ENCODE peak calls at places on chromosomes 7 and 10, in nine cellular contexts. One of them, this sample, is unnamed.
A peak's percentile ranks its signal among the peaks of the same experiment; 100 is the strongest.

GRCh38 chr10:43852141-43852540 is 203.5 kb upstream of the ZNF32 start:
- DNase-seq in HFFc6: no peak
- DNase-seq in HT-29: no peak
- DNase-seq in sigmoid colon: no peak
- DNase-seq in HFF-Myc: no peak
- DNase-seq in activated T-cell treated with anti-CD3 and anti-CD28 coated beads, Interleukin-2, amount 50 U/mL, for 72 hours: no peak
- DNase-seq in NCI-H524 treated with DMSO at 0.1 percent for 48 hours: peak; percentile 46
- DNase-seq in hippocampal formation: no peak
- DNase-seq in A549: no peak
- DNase-seq in this sample: no peak

GRCh38 chr10:92290076-92290836 is 622 bp downstream of the CPEB3 start:
- DNase-seq in NCI-H524 treated with DMSO at 0.1 percent for 48 hours: no peak
- DNase-seq in hippocampal formation: peak; percentile 22
- DNase-seq in HFFc6: peak; percentile 52
- DNase-seq in activated T-cell treated with anti-CD3 and anti-CD28 coated beads, Interleukin-2, amount 50 U/mL, for 72 hours: no peak
- DNase-seq in HT-29: peak; percentile 66
- DNase-seq in sigmoid colon: peak; percentile 71
- DNase-seq in HFF-Myc: no peak
- DNase-seq in A549: peak; percentile 38
- DNase-seq in this sample: peak; percentile 36

GRCh38 chr7:50166997-50167961 is 74.2 kb upstream of the ZPBP start:
- DNase-seq in sigmoid colon: no peak
- DNase-seq in HFFc6: no peak
- DNase-seq in HT-29: no peak
- DNase-seq in activated T-cell treated with anti-CD3 and anti-CD28 coated beads, Interleukin-2, amount 50 U/mL, for 72 hours: no peak
- DNase-seq in HFF-Myc: no peak
- DNase-seq in A549: no peak
- DNase-seq in hippocampal formation: no peak
- DNase-seq in NCI-H524 treated with DMSO at 0.1 percent for 48 hours: no peak
- DNase-seq in this sample: no peak

GRCh38 chr10:30432631-30433285 is 1.2 kb upstream of the MAP3K8 start:
- DNase-seq in activated T-cell treated with anti-CD3 and anti-CD28 coated beads, Interleukin-2, amount 50 U/mL, for 72 hours: no peak
- DNase-seq in HFF-Myc: no peak
- DNase-seq in NCI-H524 treated with DMSO at 0.1 percent for 48 hours: no peak
- DNase-seq in HFFc6: no peak
- DNase-seq in sigmoid colon: peak; percentile 70
- DNase-seq in A549: peak; percentile 55
- DNase-seq in hippocampal formation: no peak
- DNase-seq in HT-29: no peak
- DNase-seq in this sample: no peak

GRCh38 chr7:81127991-81128390 is 209.1 kb upstream of the SEMA3C start:
- DNase-seq in HFF-Myc: no peak
- DNase-seq in sigmoid colon: no peak
- DNase-seq in NCI-H524 treated with DMSO at 0.1 percent for 48 hours: no peak
- DNase-seq in hippocampal formation: no peak
- DNase-seq in HT-29: no peak
- DNase-seq in HFFc6: no peak
- DNase-seq in activated T-cell treated with anti-CD3 and anti-CD28 coated beads, Interleukin-2, amount 50 U/mL, for 72 hours: no peak
- DNase-seq in A549: no peak
- DNase-seq in this sample: no peak

GRCh38 chr10:58291538-58292174 is 22.7 kb downstream of the CISD1 start:
- DNase-seq in HFF-Myc: no peak
- DNase-seq in NCI-H524 treated with DMSO at 0.1 percent for 48 hours: peak; percentile 3
- DNase-seq in HFFc6: peak; percentile 47
- DNase-seq in hippocampal formation: peak; percentile 80
- DNase-seq in HT-29: peak; percentile 64
- DNase-seq in sigmoid colon: no peak
- DNase-seq in activated T-cell treated with anti-CD3 and anti-CD28 coated beads, Interleukin-2, amount 50 U/mL, for 72 hours: peak; percentile 32
- DNase-seq in A549: peak; percentile 15
- DNase-seq in this sample: peak; percentile 16

GRCh38 chr7:44695756-44696155 is 52.9 kb upstream of the ZMIZ2 start:
- DNase-seq in hippocampal formation: no peak
- DNase-seq in activated T-cell treated with anti-CD3 and anti-CD28 coated beads, Interleukin-2, amount 50 U/mL, for 72 hours: no peak
- DNase-seq in A549: no peak
- DNase-seq in HFF-Myc: no peak
- DNase-seq in HT-29: no peak
- DNase-seq in NCI-H524 treated with DMSO at 0.1 percent for 48 hours: no peak
- DNase-seq in sigmoid colon: no peak
- DNase-seq in HFFc6: no peak
- DNase-seq in this sample: no peak

GRCh38 chr10:101903827-101904520 is 60.4 kb upstream of the KCNIP2 start:
- DNase-seq in HT-29: no peak
- DNase-seq in HFFc6: no peak
- DNase-seq in sigmoid colon: no peak
- DNase-seq in hippocampal formation: peak; percentile 4
- DNase-seq in A549: no peak
- DNase-seq in activated T-cell treated with anti-CD3 and anti-CD28 coated beads, Interleukin-2, amount 50 U/mL, for 72 hours: peak; percentile 11
- DNase-seq in HFF-Myc: no peak
- DNase-seq in NCI-H524 treated with DMSO at 0.1 percent for 48 hours: peak; percentile 40
- DNase-seq in this sample: no peak

GRCh38 chr7:112162161-112163020 is 43.8 kb downstream of the DOCK4 start:
- DNase-seq in HFF-Myc: no peak
- DNase-seq in HFFc6: no peak
- DNase-seq in activated T-cell treated with anti-CD3 and anti-CD28 coated beads, Interleukin-2, amount 50 U/mL, for 72 hours: no peak
- DNase-seq in A549: peak; percentile 32
- DNase-seq in sigmoid colon: peak; percentile 72
- DNase-seq in HT-29: peak; percentile 41
- DNase-seq in hippocampal formation: peak; percentile 91
- DNase-seq in NCI-H524 treated with DMSO at 0.1 percent for 48 hours: no peak
- DNase-seq in this sample: peak; percentile 11

GRCh38 chr10:86968271-86968993 is at the start of gene ADIRF:
- DNase-seq in NCI-H524 treated with DMSO at 0.1 percent for 48 hours: no peak
- DNase-seq in HFF-Myc: no peak
- DNase-seq in HT-29: no peak
- DNase-seq in activated T-cell treated with anti-CD3 and anti-CD28 coated beads, Interleukin-2, amount 50 U/mL, for 72 hours: no peak
- DNase-seq in sigmoid colon: peak; percentile 80
- DNase-seq in hippocampal formation: no peak
- DNase-seq in A549: no peak
- DNase-seq in HFFc6: no peak
- DNase-seq in this sample: no peak

GRCh38 chr10:16884485-16884884 is 67.3 kb upstream of the RSU1 start:
- DNase-seq in HFF-Myc: no peak
- DNase-seq in hippocampal formation: no peak
- DNase-seq in HFFc6: no peak
- DNase-seq in activated T-cell treated with anti-CD3 and anti-CD28 coated beads, Interleukin-2, amount 50 U/mL, for 72 hours: no peak
- DNase-seq in NCI-H524 treated with DMSO at 0.1 percent for 48 hours: no peak
- DNase-seq in A549: no peak
- DNase-seq in sigmoid colon: no peak
- DNase-seq in HT-29: no peak
- DNase-seq in this sample: no peak

GRCh38 chr7:101410743-101411476 is 48.2 kb downstream of the COL26A1 start:
- DNase-seq in hippocampal formation: no peak
- DNase-seq in activated T-cell treated with anti-CD3 and anti-CD28 coated beads, Interleukin-2, amount 50 U/mL, for 72 hours: peak; percentile 59
- DNase-seq in HFF-Myc: no peak
- DNase-seq in HFFc6: peak; percentile 6
- DNase-seq in A549: peak; percentile 61
- DNase-seq in sigmoid colon: no peak
- DNase-seq in NCI-H524 treated with DMSO at 0.1 percent for 48 hours: peak; percentile 2
- DNase-seq in HT-29: peak; percentile 19
- DNase-seq in this sample: peak; percentile 87

GRCh38 chr10:58647770-58648169 is 135.1 kb downstream of the BICC1 start:
- DNase-seq in hippocampal formation: no peak
- DNase-seq in activated T-cell treated with anti-CD3 and anti-CD28 coated beads, Interleukin-2, amount 50 U/mL, for 72 hours: no peak
- DNase-seq in sigmoid colon: no peak
- DNase-seq in HT-29: no peak
- DNase-seq in HFF-Myc: no peak
- DNase-seq in NCI-H524 treated with DMSO at 0.1 percent for 48 hours: no peak
- DNase-seq in A549: no peak
- DNase-seq in HFFc6: peak; percentile 45
- DNase-seq in this sample: no peak

GRCh38 chr7:24406053-24406561 is 122.1 kb downstream of the NPY start:
- DNase-seq in HT-29: no peak
- DNase-seq in HFF-Myc: no peak
- DNase-seq in HFFc6: no peak
- DNase-seq in activated T-cell treated with anti-CD3 and anti-CD28 coated beads, Interleukin-2, amount 50 U/mL, for 72 hours: no peak
- DNase-seq in sigmoid colon: no peak
- DNase-seq in hippocampal formation: no peak
- DNase-seq in A549: no peak
- DNase-seq in NCI-H524 treated with DMSO at 0.1 percent for 48 hours: no peak
- DNase-seq in this sample: peak; percentile 85

GRCh38 chr10:124323145-124323725 is 95.5 kb downstream of the OAT start:
- DNase-seq in HFFc6: no peak
- DNase-seq in activated T-cell treated with anti-CD3 and anti-CD28 coated beads, Interleukin-2, amount 50 U/mL, for 72 hours: no peak
- DNase-seq in sigmoid colon: peak; percentile 47
- DNase-seq in NCI-H524 treated with DMSO at 0.1 percent for 48 hours: no peak
- DNase-seq in hippocampal formation: no peak
- DNase-seq in A549: no peak
- DNase-seq in HFF-Myc: no peak
- DNase-seq in HT-29: no peak
- DNase-seq in this sample: no peak

GRCh38 chr7:127600885-127601284 is 7.3 kb downstream of the FSCN3 start:
- DNase-seq in A549: no peak
- DNase-seq in sigmoid colon: no peak
- DNase-seq in HFFc6: no peak
- DNase-seq in hippocampal formation: no peak
- DNase-seq in HFF-Myc: no peak
- DNase-seq in activated T-cell treated with anti-CD3 and anti-CD28 coated beads, Interleukin-2, amount 50 U/mL, for 72 hours: no peak
- DNase-seq in NCI-H524 treated with DMSO at 0.1 percent for 48 hours: no peak
- DNase-seq in HT-29: no peak
- DNase-seq in this sample: no peak

GRCh38 chr10:107409517-107409916 is 245.0 kb upstream of the SORCS1 start:
- DNase-seq in HFFc6: no peak
- DNase-seq in sigmoid colon: no peak
- DNase-seq in HT-29: peak; percentile 38
- DNase-seq in NCI-H524 treated with DMSO at 0.1 percent for 48 hours: no peak
- DNase-seq in A549: no peak
- DNase-seq in hippocampal formation: peak; percentile 18
- DNase-seq in activated T-cell treated with anti-CD3 and anti-CD28 coated beads, Interleukin-2, amount 50 U/mL, for 72 hours: no peak
- DNase-seq in HFF-Myc: no peak
- DNase-seq in this sample: peak; percentile 35

GRCh38 chr10:78502208-78502943 is 468.7 kb downstream of the RPS24 start:
- DNase-seq in HFF-Myc: peak; percentile 14
- DNase-seq in NCI-H524 treated with DMSO at 0.1 percent for 48 hours: no peak
- DNase-seq in HFFc6: peak; percentile 10
- DNase-seq in hippocampal formation: no peak
- DNase-seq in A549: no peak
- DNase-seq in sigmoid colon: no peak
- DNase-seq in HT-29: no peak
- DNase-seq in activated T-cell treated with anti-CD3 and anti-CD28 coated beads, Interleukin-2, amount 50 U/mL, for 72 hours: no peak
- DNase-seq in this sample: no peak

GRCh38 chr10:124009616-124010015 is 83.8 kb downstream of the CHST15 start:
- DNase-seq in hippocampal formation: no peak
- DNase-seq in HT-29: no peak
- DNase-seq in activated T-cell treated with anti-CD3 and anti-CD28 coated beads, Interleukin-2, amount 50 U/mL, for 72 hours: no peak
- DNase-seq in sigmoid colon: peak; percentile 73
- DNase-seq in HFF-Myc: no peak
- DNase-seq in NCI-H524 treated with DMSO at 0.1 percent for 48 hours: no peak
- DNase-seq in A549: no peak
- DNase-seq in HFFc6: no peak
- DNase-seq in this sample: no peak

GRCh38 chr10:5609952-5610616 is 56.3 kb downstream of the ASB13 start:
- DNase-seq in hippocampal formation: no peak
- DNase-seq in activated T-cell treated with anti-CD3 and anti-CD28 coated beads, Interleukin-2, amount 50 U/mL, for 72 hours: no peak
- DNase-seq in HFFc6: no peak
- DNase-seq in NCI-H524 treated with DMSO at 0.1 percent for 48 hours: no peak
- DNase-seq in sigmoid colon: no peak
- DNase-seq in HT-29: peak; percentile 80
- DNase-seq in A549: peak; percentile 74
- DNase-seq in HFF-Myc: no peak
- DNase-seq in this sample: no peak

GRCh38 chr10:127346604-127347003 is 150.2 kb upstream of the INSYN2A start:
- DNase-seq in hippocampal formation: no peak
- DNase-seq in sigmoid colon: no peak
- DNase-seq in NCI-H524 treated with DMSO at 0.1 percent for 48 hours: no peak
- DNase-seq in HFF-Myc: no peak
- DNase-seq in HT-29: no peak
- DNase-seq in HFFc6: no peak
- DNase-seq in A549: no peak
- DNase-seq in activated T-cell treated with anti-CD3 and anti-CD28 coated beads, Interleukin-2, amount 50 U/mL, for 72 hours: peak; percentile 24
- DNase-seq in this sample: no peak

GRCh38 chr10:95071107-95071660 is 1.9 kb upstream of the CYP2C8 start:
- DNase-seq in NCI-H524 treated with DMSO at 0.1 percent for 48 hours: no peak
- DNase-seq in HFFc6: no peak
- DNase-seq in sigmoid colon: no peak
- DNase-seq in HT-29: no peak
- DNase-seq in activated T-cell treated with anti-CD3 and anti-CD28 coated beads, Interleukin-2, amount 50 U/mL, for 72 hours: no peak
- DNase-seq in hippocampal formation: no peak
- DNase-seq in HFF-Myc: no peak
- DNase-seq in A549: no peak
- DNase-seq in this sample: no peak

GRCh38 chr7:39451901-39452300 is 114.3 kb upstream of the YAE1 start:
- DNase-seq in HFF-Myc: no peak
- DNase-seq in NCI-H524 treated with DMSO at 0.1 percent for 48 hours: no peak
- DNase-seq in activated T-cell treated with anti-CD3 and anti-CD28 coated beads, Interleukin-2, amount 50 U/mL, for 72 hours: no peak
- DNase-seq in HFFc6: no peak
- DNase-seq in sigmoid colon: no peak
- DNase-seq in A549: no peak
- DNase-seq in hippocampal formation: no peak
- DNase-seq in HT-29: no peak
- DNase-seq in this sample: peak; percentile 71

GRCh38 chr7:70134029-70134445 is 535.8 kb downstream of the AUTS2 start:
- DNase-seq in HFFc6: no peak
- DNase-seq in A549: no peak
- DNase-seq in hippocampal formation: no peak
- DNase-seq in sigmoid colon: no peak
- DNase-seq in HT-29: no peak
- DNase-seq in activated T-cell treated with anti-CD3 and anti-CD28 coated beads, Interleukin-2, amount 50 U/mL, for 72 hours: no peak
- DNase-seq in HFF-Myc: no peak
- DNase-seq in NCI-H524 treated with DMSO at 0.1 percent for 48 hours: no peak
- DNase-seq in this sample: no peak

GRCh38 chr7:87058739-87059524 is 522 bp downstream of the ELAPOR2 start:
- DNase-seq in HT-29: no peak
- DNase-seq in hippocampal formation: peak; percentile 4
- DNase-seq in NCI-H524 treated with DMSO at 0.1 percent for 48 hours: no peak
- DNase-seq in HFFc6: no peak
- DNase-seq in sigmoid colon: peak; percentile 66
- DNase-seq in activated T-cell treated with anti-CD3 and anti-CD28 coated beads, Interleukin-2, amount 50 U/mL, for 72 hours: peak; percentile 8
- DNase-seq in A549: peak; percentile 1
- DNase-seq in HFF-Myc: no peak
- DNase-seq in this sample: no peak

GRCh38 chr10:102714621-102715455 is at the start of gene SFXN2:
- DNase-seq in HT-29: no peak
- DNase-seq in hippocampal formation: no peak
- DNase-seq in A549: no peak
- DNase-seq in HFF-Myc: no peak
- DNase-seq in sigmoid colon: no peak
- DNase-seq in NCI-H524 treated with DMSO at 0.1 percent for 48 hours: no peak
- DNase-seq in activated T-cell treated with anti-CD3 and anti-CD28 coated beads, Interleukin-2, amount 50 U/mL, for 72 hours: peak; percentile 71
- DNase-seq in HFFc6: no peak
- DNase-seq in this sample: no peak

GRCh38 chr7:28955356-28955722 is 2.8 kb downstream of the TRIL start:
- DNase-seq in NCI-H524 treated with DMSO at 0.1 percent for 48 hours: no peak
- DNase-seq in HFF-Myc: no peak
- DNase-seq in HFFc6: no peak
- DNase-seq in sigmoid colon: no peak
- DNase-seq in A549: no peak
- DNase-seq in HT-29: no peak
- DNase-seq in activated T-cell treated with anti-CD3 and anti-CD28 coated beads, Interleukin-2, amount 50 U/mL, for 72 hours: no peak
- DNase-seq in hippocampal formation: no peak
- DNase-seq in this sample: no peak

GRCh38 chr7:19617921-19618320 is 90.9 kb downstream of the POLR1F start:
- DNase-seq in HFFc6: no peak
- DNase-seq in HFF-Myc: no peak
- DNase-seq in hippocampal formation: no peak
- DNase-seq in A549: no peak
- DNase-seq in NCI-H524 treated with DMSO at 0.1 percent for 48 hours: no peak
- DNase-seq in activated T-cell treated with anti-CD3 and anti-CD28 coated beads, Interleukin-2, amount 50 U/mL, for 72 hours: no peak
- DNase-seq in sigmoid colon: no peak
- DNase-seq in HT-29: no peak
- DNase-seq in this sample: no peak

GRCh38 chr7:74083928-74084721 is 521 bp downstream of the LIMK1 start:
- DNase-seq in HFFc6: peak; percentile 55
- DNase-seq in HFF-Myc: no peak
- DNase-seq in NCI-H524 treated with DMSO at 0.1 percent for 48 hours: no peak
- DNase-seq in hippocampal formation: no peak
- DNase-seq in activated T-cell treated with anti-CD3 and anti-CD28 coated beads, Interleukin-2, amount 50 U/mL, for 72 hours: peak; percentile 56
- DNase-seq in sigmoid colon: peak; percentile 81
- DNase-seq in A549: peak; percentile 61
- DNase-seq in HT-29: peak; percentile 49
- DNase-seq in this sample: peak; percentile 56

GRCh38 chr7:119196183-119196582 is 971.7 kb downstream of the ANKRD7 start:
- DNase-seq in HFF-Myc: no peak
- DNase-seq in sigmoid colon: no peak
- DNase-seq in hippocampal formation: no peak
- DNase-seq in A549: no peak
- DNase-seq in HFFc6: no peak
- DNase-seq in HT-29: no peak
- DNase-seq in NCI-H524 treated with DMSO at 0.1 percent for 48 hours: no peak
- DNase-seq in activated T-cell treated with anti-CD3 and anti-CD28 coated beads, Interleukin-2, amount 50 U/mL, for 72 hours: no peak
- DNase-seq in this sample: no peak

GRCh38 chr10:128796513-128796912 is 670.3 kb upstream of the MKI67 start:
- DNase-seq in NCI-H524 treated with DMSO at 0.1 percent for 48 hours: no peak
- DNase-seq in activated T-cell treated with anti-CD3 and anti-CD28 coated beads, Interleukin-2, amount 50 U/mL, for 72 hours: no peak
- DNase-seq in HT-29: no peak
- DNase-seq in A549: no peak
- DNase-seq in hippocampal formation: no peak
- DNase-seq in sigmoid colon: no peak
- DNase-seq in HFF-Myc: no peak
- DNase-seq in HFFc6: no peak
- DNase-seq in this sample: no peak

This sample was measured in HAP-1.